ENCODE peak calls at places on chromosome 20, in five cellular contexts. Z is lower lobe of right lung; G is CD8-positive, alpha-beta T cell; L is psoas muscle; S is OCI-LY7. I is an unnamed sample. For H3K4me1 and H3K36me3, the result is how much of the 10 kb centered on the place peaks cover.

GRCh38 chr20:5859611-5860010 is 90.7 kb downstream of the TRMT6 start:
- DNase-seq in L (no peak), Z (no peak), G (no peak), S (no peak), I (no peak)

GRCh38 chr20:40860487-40860902 is 168.1 kb upstream of the TOP1 start:
- DNase-seq in L (no peak), G (no peak), S (no peak), Z (no peak), I (no peak)

GRCh38 chr20:6122111-6122872 is 538 bp downstream of the FERMT1 start:
- DNase-seq in S (no peak), G (no peak), L (no peak), Z (no peak), I (no peak)

GRCh38 chr20:4297141-4297826 is 281.9 kb upstream of the RNF24 start:
- DNase-seq in Z (no peak), S (no peak), L (no peak), G (no peak), I (no peak)

GRCh38 chr20:23753589-23753988 is 2.9 kb upstream of the CST1 start:
- DNase-seq in L (no peak), Z (no peak), S (no peak), G (no peak), I (no peak)

GRCh38 chr20:62929051-62929538 is 2.8 kb upstream of the DIDO1 start:
- DNase-seq in S (no peak), L (peak), Z (peak), G (peak), I (no peak)

GRCh38 chr20:8305449-8305978 is 173.4 kb downstream of the PLCB1 start:
- DNase-seq in G (peak), S (peak), Z (peak), L (no peak), I (peak)

GRCh38 chr20:17621229-17621968 is 51.5 kb downstream of the DSTN start:
- DNase-seq in Z (peak), S (no peak), L (no peak), G (no peak), I (no peak)

GRCh38 chr20:868279-868678 is 34.8 kb downstream of the FAM110A start:
- DNase-seq in L (no peak), S (no peak), G (no peak), Z (no peak), I (no peak)

GRCh38 chr20:50675671-50676376 is 15.5 kb downstream of the RIPOR3 start:
- DNase-seq in Z (no peak), G (no peak), L (no peak), S (no peak), I (no peak)

GRCh38 chr20:4167261-4168004 is 152.1 kb upstream of the RNF24 start:
- DNase-seq in Z (no peak), L (no peak), G (no peak), S (no peak), I (no peak)

GRCh38 chr20:64050261-64051032 is 1.0 kb upstream of the SOX18 start:
- DNase-seq in Z (no peak), G (no peak), L (no peak), S (no peak), I (no peak)

GRCh38 chr20:39468703-39469102 is 506.6 kb downstream of the DHX35 start:
- DNase-seq in Z (no peak), S (peak), G (no peak), L (no peak), I (peak)

GRCh38 chr20:26209171-26209941 is 512.7 kb upstream of the ZNF337 start:
- DNase-seq in G (peak), S (no peak), Z (peak), L (peak), I (no peak)

GRCh38 chr20:43015566-43015965 is 174.1 kb downstream of the PTPRT start:
- DNase-seq in Z (no peak), S (no peak), G (no peak), L (no peak), I (no peak)

GRCh38 chr20:31833130-31833930 is 12.1 kb downstream of the FOXS1 start:
- DNase-seq in S (peak), G (peak), Z (peak), L (peak), I (peak)

GRCh38 chr20:35551485-35551884 is 9.6 kb downstream of the ERGIC3 start:
- DNase-seq in S (no peak), Z (no peak), L (peak), G (no peak), I (no peak)

GRCh38 chr20:29298759-29299613 is 1958.5 kb upstream of the DEFB115 start:
- DNase-seq in S (no peak), L (peak), G (no peak), Z (no peak), I (no peak)

GRCh38 chr20:60365063-60365640 is 406.9 kb downstream of the CDH26 start:
- DNase-seq in S (peak), G (no peak), Z (no peak), L (no peak), I (no peak)

GRCh38 chr20:24160563-24161355 is 172.2 kb upstream of the GGTLC1 start:
- DNase-seq in S (peak), Z (no peak), G (no peak), L (peak), I (peak)

GRCh38 chr20:19672498-19672897 is 85.6 kb upstream of the RIN2 start:
- DNase-seq in Z (no peak), L (no peak), S (no peak), G (no peak), I (no peak)

GRCh38 chr20:15965165-15965564 is 608.1 kb downstream of the KIF16B start:
- DNase-seq in S (no peak), L (no peak), Z (no peak), G (no peak), I (no peak)
- H3K27ac ChIP-seq in S (no peak), L (no peak), Z (no peak), G (no peak), I (no peak)

DNA sequence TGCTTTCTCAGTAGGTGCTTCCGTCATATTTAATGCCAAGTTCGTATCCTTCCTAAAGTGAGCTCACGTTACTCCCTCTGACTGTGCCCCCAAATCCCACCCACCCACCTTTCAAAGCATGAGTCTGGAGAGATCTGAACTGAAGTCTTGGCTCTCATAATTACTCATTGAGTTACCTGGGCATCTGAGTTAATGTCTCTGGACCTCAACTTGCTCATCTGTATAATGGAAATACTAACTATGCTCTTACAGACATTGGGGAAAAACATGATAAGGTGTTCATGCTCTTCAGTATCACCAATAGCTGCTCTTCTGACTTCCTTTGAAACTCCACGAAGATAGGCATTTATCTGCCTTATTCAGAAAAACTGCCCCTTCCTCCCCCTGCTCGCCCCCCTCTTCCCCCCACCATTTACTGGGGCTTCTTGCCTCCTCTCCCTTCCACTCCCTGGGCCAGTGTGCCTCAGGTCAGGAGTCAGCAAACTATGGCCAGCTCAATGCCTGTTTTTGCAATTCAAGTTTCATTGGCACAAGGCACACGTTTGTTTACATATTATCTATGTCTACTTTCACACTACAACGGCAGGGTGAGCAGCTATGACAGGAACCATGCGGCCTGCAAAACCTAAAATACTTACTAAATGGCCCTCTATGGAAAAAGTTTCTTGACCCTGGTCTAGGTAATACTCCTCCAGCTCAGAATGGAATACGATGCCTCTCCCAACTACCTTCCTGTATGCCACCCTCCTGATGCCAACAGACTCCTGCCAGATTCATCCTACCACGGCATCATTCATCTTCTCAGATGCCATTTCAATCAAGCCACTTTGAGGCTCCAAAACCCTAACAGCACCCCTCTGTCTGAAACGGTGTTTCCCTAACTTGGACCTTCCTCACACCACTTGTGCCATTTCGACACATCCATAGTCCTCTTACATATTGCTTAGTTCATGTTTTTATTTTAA is 138.7 kb downstream of the ZMYND8 start:
- DNase-seq in L (peak), Z (no peak), G (no peak), S (no peak), I (no peak)
- H3K4me1 ChIP-seq in L (under half), Z (under half), G (under half), S (under half), I (under half)

GRCh38 chr20:33062750-33063149 is 9.0 kb downstream of the BPIFB3 start:
- DNase-seq in Z (no peak), L (no peak), S (no peak), G (no peak), I (no peak)

GRCh38 chr20:33063271-33063670 is 9.6 kb downstream of the BPIFB3 start:
- DNase-seq in G (no peak), S (no peak), L (no peak), Z (no peak), I (no peak)

GRCh38 chr20:33062105-33062629 is 8.5 kb downstream of the BPIFB3 start:
- DNase-seq in S (no peak), G (no peak), L (no peak), Z (no peak), I (no peak)

GRCh38 chr20:33059741-33060390 is 6.2 kb downstream of the BPIFB3 start:
- DNase-seq in Z (no peak), L (no peak), S (no peak), G (no peak), I (no peak)

DNA sequence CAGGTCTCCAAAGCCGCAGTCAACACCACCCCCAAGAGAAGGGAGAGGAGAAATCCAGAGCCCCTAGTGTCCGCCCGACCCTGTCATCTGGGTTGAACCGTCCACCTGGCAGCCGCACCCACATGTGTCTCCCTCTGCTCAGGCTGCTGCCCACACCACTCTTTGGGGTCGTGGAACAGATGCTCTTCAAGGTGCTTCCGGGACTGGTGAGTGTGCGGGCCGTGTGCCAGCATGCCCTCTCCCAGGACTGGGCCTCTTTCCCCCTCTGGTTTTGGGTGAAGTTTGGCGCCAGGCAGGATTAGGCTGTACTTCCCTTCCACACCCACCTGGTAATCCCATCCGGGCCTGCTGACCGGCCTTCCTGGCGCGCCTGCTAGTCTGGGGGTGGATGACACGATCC is 7.9 kb downstream of the BPIFB3 start:
- DNase-seq in G (no peak), L (no peak), S (no peak), Z (no peak), I (no peak)
- H3K36me3 ChIP-seq in G (under half), L (under half), S (under half), Z (under half), I (under half)

GRCh38 chr20:10658876-10659632 is 14.7 kb downstream of the JAG1 start:
- DNase-seq in Z (no peak), S (no peak), G (no peak), L (no peak), I (no peak)

GRCh38 chr20:10661261-10661660 is 12.5 kb downstream of the JAG1 start:
- DNase-seq in Z (no peak), L (no peak), S (no peak), G (no peak), I (no peak)

GRCh38 chr20:10662151-10662550 is 11.6 kb downstream of the JAG1 start:
- DNase-seq in L (no peak), Z (no peak), G (no peak), S (no peak), I (no peak)

GRCh38 chr20:10659651-10660601 is 13.9 kb downstream of the JAG1 start:
- DNase-seq in G (no peak), Z (peak), L (no peak), S (no peak), I (no peak)

GRCh38 chr20:10660661-10661060 is 13.1 kb downstream of the JAG1 start:
- DNase-seq in S (no peak), G (no peak), L (no peak), Z (no peak), I (no peak)
- H3K27ac ChIP-seq in S (no peak), G (no peak), L (peak), Z (peak), I (no peak)

I was measured in iPS DF 6.9.